ENCODE peak calls at places on chromosomes 2 and 18, in five cellular contexts. H is upper lobe of left lung; Q is CD4-positive, alpha-beta T cell; N is neural progenitor cell; L is spleen. U is an unnamed sample.

GRCh38 chr2:47360937-47361336 is 42.0 kb upstream of the MSH2 start:
- DNase-seq in H (no peak), Q (no peak), N (no peak), L (no peak), U (no peak)

GRCh38 chr18:11470941-11471340 is 138.5 kb upstream of the SLC35G4 start:
- DNase-seq in H (no peak), Q (no peak), N (no peak), L (no peak), U (no peak)

GRCh38 chr2:10302479-10303173 is at the start of gene HPCAL1:
- DNase-seq in H (peak; percentile 99), Q (peak; percentile 82), N (peak; percentile 96), L (peak; percentile 99), U (peak; percentile 95)

GRCh38 chr2:228646061-228646460 is 464.6 kb upstream of the SPHKAP start:
- DNase-seq in H (no peak), Q (no peak), N (no peak), L (no peak), U (no peak)

GRCh38 chr2:10597956-10598355 is 91.8 kb downstream of the NOL10 start:
- DNase-seq in H (no peak), Q (no peak), N (no peak), L (no peak), U (no peak)

GRCh38 chr2:228614741-228615140 is 433.3 kb upstream of the SPHKAP start:
- DNase-seq in H (no peak), Q (no peak), N (no peak), L (no peak), U (no peak)

GRCh38 chr2:238487134-238487533 is 60.4 kb downstream of the ASB1 start:
- DNase-seq in H (no peak), Q (no peak), N (no peak), L (no peak), U (no peak)

GRCh38 chr2:3291113-3291512 is 86.5 kb downstream of the EIPR1 start:
- DNase-seq in H (no peak), Q (no peak), N (no peak), L (peak; percentile 51), U (no peak)

GRCh38 chr2:8231909-8232308 is 449.9 kb upstream of the ID2 start:
- DNase-seq in H (no peak), Q (no peak), N (no peak), L (no peak), U (no peak)

GRCh38 chr2:240705204-240705781 is 13.6 kb downstream of the AQP12A start:
- DNase-seq in H (no peak), Q (no peak), N (no peak), L (no peak), U (no peak)

GRCh38 chr2:98656800-98657199 is 48.4 kb downstream of the UNC50 start:
- DNase-seq in H (no peak), Q (no peak), N (no peak), L (no peak), U (no peak)

GRCh38 chr18:46096651-46097300 is 1.3 kb downstream of the ATP5F1A start:
- DNase-seq in H (no peak), Q (no peak), N (no peak), L (no peak), U (no peak)

GRCh38 chr2:68784849-68785248 is 50.2 kb downstream of the ARHGAP25 start:
- DNase-seq in H (no peak), Q (no peak), N (no peak), L (no peak), U (no peak)

GRCh38 chr2:218888341-218888740 is 7.7 kb downstream of the WNT10A start:
- DNase-seq in H (no peak), Q (no peak), N (no peak), L (peak; percentile 62), U (no peak)

GRCh38 chr2:218890369-218890768 is 9.7 kb downstream of the WNT10A start:
- DNase-seq in H (no peak), Q (no peak), N (no peak), L (no peak), U (no peak)

GRCh38 chr2:218887079-218887478 is 6.4 kb downstream of the WNT10A start:
- DNase-seq in H (no peak), Q (no peak), N (no peak), L (peak; percentile 20), U (no peak)

GRCh38 chr2:218891275-218892135 is 10.9 kb downstream of the WNT10A start:
- DNase-seq in H (no peak), Q (no peak), N (no peak), L (no peak), U (no peak)

GRCh38 chr2:218889937-218890336 is 9.3 kb downstream of the WNT10A start:
- DNase-seq in H (peak; percentile 68), Q (no peak), N (no peak), L (peak; percentile 70), U (no peak)
- H3K27me3 ChIP-seq in H (peaks cover 3% of the 10 kb centered on the region), Q (no peaks in the 10 kb centered on the region), N (peaks cover 100% of the 10 kb centered on the region), L (no peaks in the 10 kb centered on the region), U (no peaks in the 10 kb centered on the region)

DNA sequence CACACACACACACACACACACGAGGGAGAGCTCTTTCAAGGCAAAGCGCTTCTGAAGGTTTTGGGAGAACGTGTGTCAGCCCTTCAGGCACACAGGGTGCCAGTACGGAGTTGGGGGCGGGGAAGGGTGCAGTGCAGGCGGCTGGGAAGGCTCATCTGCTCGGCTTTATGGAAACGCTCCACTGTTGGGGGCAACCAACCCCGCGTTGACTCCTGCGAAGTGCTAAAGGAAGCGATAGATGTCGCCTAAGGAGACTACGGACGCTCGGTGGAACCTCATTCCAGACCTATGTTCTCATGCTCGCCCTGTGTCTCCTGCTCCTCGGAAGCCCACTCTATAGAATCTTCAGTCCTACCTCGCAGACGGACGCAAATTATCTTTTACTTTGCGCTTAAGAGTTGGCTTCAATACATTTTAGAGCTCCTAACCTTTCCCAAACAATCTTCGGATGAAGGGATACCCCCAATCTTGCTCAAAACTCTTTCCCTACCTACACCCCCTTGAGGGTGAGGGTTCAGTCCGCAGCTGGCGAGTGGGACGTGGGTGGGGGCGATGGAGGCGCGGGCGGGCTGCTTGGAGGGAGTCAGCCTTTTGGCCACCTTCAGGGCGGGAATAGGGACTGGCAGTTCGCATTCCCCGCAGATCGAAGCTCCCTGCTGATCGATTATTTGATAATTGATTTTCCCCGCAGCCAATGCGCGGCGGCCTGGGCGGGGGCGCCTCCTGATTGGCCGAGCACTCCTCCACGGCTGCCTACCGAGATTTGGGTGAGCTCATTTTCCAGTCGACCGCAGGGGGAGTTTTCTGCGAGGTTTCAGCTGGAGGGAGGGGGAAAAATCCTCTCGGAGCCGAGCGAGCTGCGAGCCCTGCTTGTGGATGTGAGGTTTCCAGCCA is 1.9 kb upstream of the MEIS1 start:
- DNase-seq in H (peak; percentile 92), Q (no peak), N (peak; percentile 96), L (peak; percentile 82), U (peak; percentile 95)
- H3K27me3 ChIP-seq in H (peaks cover 15% of the 10 kb centered on the region), Q (peaks cover 92% of the 10 kb centered on the region), N (peaks cover 78% of the 10 kb centered on the region), L (peaks cover 8% of the 10 kb centered on the region), U (no peaks in the 10 kb centered on the region)

GRCh38 chr2:219038600-219038999 is 2.7 kb downstream of the CFAP65 start:
- DNase-seq in H (no peak), Q (no peak), N (no peak), L (no peak), U (no peak)
- H3K27me3 ChIP-seq in H (no peaks in the 10 kb centered on the region), Q (peaks cover 55% of the 10 kb centered on the region), N (peaks cover 92% of the 10 kb centered on the region), L (peaks cover 4% of the 10 kb centered on the region), U (no peaks in the 10 kb centered on the region)

GRCh38 chr2:55966431-55967118 is 43.0 kb upstream of the EFEMP1 start:
- DNase-seq in H (peak; percentile 72), Q (no peak), N (no peak), L (peak; percentile 75), U (peak; percentile 46)
- H3K27me3 ChIP-seq in H (no peaks in the 10 kb centered on the region), Q (no peaks in the 10 kb centered on the region), N (no peaks in the 10 kb centered on the region), L (no peaks in the 10 kb centered on the region), U (no peaks in the 10 kb centered on the region)

DNA sequence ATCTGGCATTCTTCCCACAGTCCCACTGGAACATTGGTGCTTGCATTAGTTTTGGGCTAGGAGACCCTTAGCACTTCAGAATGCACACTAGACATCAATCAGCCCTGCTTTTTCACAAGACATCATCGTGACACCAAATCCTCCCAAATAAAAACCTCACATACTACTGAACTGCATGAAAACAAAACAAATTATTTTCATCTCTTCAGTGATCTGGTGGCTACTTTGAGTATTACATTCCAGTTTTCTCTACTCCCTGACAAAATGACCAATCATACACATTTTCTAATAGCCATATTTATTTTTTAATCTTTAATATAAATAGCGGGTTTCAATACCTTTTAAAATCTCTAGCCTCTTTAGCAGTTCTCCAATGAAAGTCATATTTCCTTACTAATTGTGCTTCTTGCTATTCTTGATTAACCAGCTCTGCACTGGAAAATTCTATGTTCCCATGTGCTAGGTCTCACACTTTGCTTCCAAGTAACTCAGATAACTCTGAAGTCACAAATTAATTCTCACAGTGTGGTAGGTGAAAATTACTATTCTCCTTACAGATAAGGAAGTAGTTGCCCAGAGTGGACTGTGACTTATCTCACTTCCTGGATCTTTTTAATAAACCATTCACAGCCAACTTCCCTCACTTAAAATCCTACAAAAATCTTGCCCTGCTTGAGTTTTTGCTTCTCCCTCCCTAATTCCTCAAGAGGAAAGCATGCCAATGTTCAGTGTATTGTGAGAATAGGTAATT is 82.5 kb upstream of the EPB41L3 start:
- DNase-seq in H (no peak), Q (no peak), N (no peak), L (no peak), U (no peak)
- H3K27me3 ChIP-seq in H (peaks cover 18% of the 10 kb centered on the region), Q (peaks cover 42% of the 10 kb centered on the region), N (peaks cover 73% of the 10 kb centered on the region), L (peaks cover 19% of the 10 kb centered on the region), U (no peaks in the 10 kb centered on the region)

GRCh38 chr2:110645616-110646015 is 32.2 kb downstream of the BUB1 start:
- DNase-seq in H (no peak), Q (no peak), N (no peak), L (no peak), U (no peak)

GRCh38 chr2:110647777-110648176 is 30.1 kb downstream of the BUB1 start:
- DNase-seq in H (no peak), Q (no peak), N (no peak), L (no peak), U (no peak)

GRCh38 chr2:110639972-110640371 is 37.9 kb downstream of the BUB1 start:
- DNase-seq in H (no peak), Q (no peak), N (no peak), L (no peak), U (no peak)

GRCh38 chr2:110642360-110642759 is 35.5 kb downstream of the BUB1 start:
- DNase-seq in H (no peak), Q (no peak), N (no peak), L (no peak), U (no peak)

DNA sequence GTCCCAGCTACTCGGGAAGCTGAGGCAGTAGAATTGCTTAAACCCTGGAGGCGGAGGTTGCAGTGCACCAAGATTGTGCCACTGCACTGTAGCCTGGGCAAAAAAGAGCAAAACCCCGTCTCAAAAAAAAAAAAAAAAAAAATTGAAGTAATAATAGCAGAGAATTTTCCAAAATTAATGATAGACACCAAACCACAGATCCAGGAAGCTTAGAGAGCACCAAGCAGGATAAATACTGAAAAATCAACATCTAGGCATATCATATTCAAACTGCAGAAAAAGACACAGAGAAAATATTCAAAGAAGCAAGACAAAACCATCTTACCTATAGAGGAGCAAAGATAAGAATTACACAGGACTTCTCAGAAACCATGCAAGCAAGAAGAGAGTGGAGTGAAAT is 33.5 kb downstream of the BUB1 start:
- DNase-seq in H (no peak), Q (no peak), N (no peak), L (no peak), U (no peak)
- H3K27me3 ChIP-seq in H (no peaks in the 10 kb centered on the region), Q (no peaks in the 10 kb centered on the region), N (no peaks in the 10 kb centered on the region), L (no peaks in the 10 kb centered on the region), U (no peaks in the 10 kb centered on the region)

U was measured in pancreas.